ENCODE peak calls at places on chromosomes 11 and 22, in nine cellular contexts. B is HL-60, J is Panc1, F is BJ, V is tibial nerve, X is AG09309, R is PC-9, A is spleen, G is foreskin fibroblast. S is an unnamed sample.

GRCh38 chr22:19756288-19757128 is 4.1 kb upstream of the TBX1 start:
- DNase-seq in B (no peak), J (no peak), F (no peak), V (peak), X (no peak), R (no peak), A (peak), G (peak), S (no peak)

GRCh38 chr11:128214263-128214662 is 373.1 kb downstream of the ETS1 start:
- DNase-seq in B (no peak), J (no peak), F (no peak), V (no peak), X (no peak), R (no peak), A (no peak), G (no peak), S (no peak)

GRCh38 chr11:62444271-62444833 is 25.5 kb downstream of the SCGB1A1 start:
- DNase-seq in B (no peak), J (no peak), F (no peak), V (peak), X (no peak), R (no peak), A (peak), G (peak), S (no peak)

GRCh38 chr22:26713823-26714449 is 56.5 kb downstream of the MIAT start:
- DNase-seq in B (no peak), J (no peak), F (no peak), V (no peak), X (peak), R (no peak), A (no peak), G (peak), S (no peak)

GRCh38 chr11:282171-282570 is 4.0 kb downstream of the NLRP6 start:
- DNase-seq in B (no peak), J (no peak), F (no peak), V (no peak), X (no peak), R (no peak), A (peak), G (no peak), S (no peak)

GRCh38 chr11:119567667-119568582 is 145.0 kb upstream of the THY1 start:
- DNase-seq in B (no peak), J (no peak), F (peak), V (no peak), X (peak), R (no peak), A (no peak), G (peak), S (no peak)

GRCh38 chr22:50173221-50173982 is 2.9 kb downstream of the PANX2 start:
- DNase-seq in B (no peak), J (no peak), F (no peak), V (no peak), X (no peak), R (no peak), A (peak), G (no peak), S (no peak)

GRCh38 chr11:130877532-130877931 is 38.7 kb downstream of the SNX19 start:
- DNase-seq in B (no peak), J (no peak), F (no peak), V (no peak), X (no peak), R (no peak), A (no peak), G (no peak), S (no peak)

GRCh38 chr11:90476442-90477007 is 253.7 kb upstream of the CHORDC1 start:
- DNase-seq in B (peak), J (no peak), F (no peak), V (peak), X (no peak), R (peak), A (no peak), G (peak), S (peak)

GRCh38 chr11:119373917-119374631 is 7.4 kb downstream of the USP2 start:
- DNase-seq in B (no peak), J (peak), F (no peak), V (peak), X (peak), R (peak), A (no peak), G (peak), S (no peak)

GRCh38 chr11:85821636-85822035 is 10.7 kb upstream of the SYTL2 start:
- DNase-seq in B (no peak), J (no peak), F (no peak), V (no peak), X (no peak), R (peak), A (no peak), G (peak), S (peak)

GRCh38 chr11:116035972-116036371 is 531.8 kb upstream of the CADM1 start:
- DNase-seq in B (no peak), J (no peak), F (no peak), V (no peak), X (no peak), R (no peak), A (no peak), G (no peak), S (no peak)

DNA sequence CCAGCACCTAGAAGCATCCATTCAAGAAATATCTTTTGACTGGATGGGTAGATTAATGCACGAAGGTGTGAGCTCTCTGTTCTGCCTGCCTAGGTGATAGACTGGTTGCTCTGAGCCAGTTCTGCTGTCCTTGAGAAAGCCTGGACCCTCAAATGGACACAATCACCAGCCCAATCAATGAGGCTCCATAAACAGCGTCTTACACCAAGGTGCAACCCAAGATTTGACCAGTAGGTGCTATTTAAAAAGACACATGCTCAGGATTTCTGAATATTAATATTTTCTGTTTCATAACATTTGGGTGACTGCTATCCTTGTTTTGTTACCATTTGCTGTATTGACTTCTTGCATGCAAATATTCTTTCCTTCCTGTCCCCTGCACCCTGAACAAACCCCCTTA is 39.0 kb downstream of the PAMR1 start:
- DNase-seq in B (no peak), J (no peak), F (no peak), V (no peak), X (no peak), R (no peak), A (no peak), G (no peak), S (no peak)
- TF ChIP-seq CTCF in B (no peak), J (no peak), F (no peak), V (no peak), X (no peak), R (no peak), A (no peak), G (no peak), S (no peak)

GRCh38 chr11:67317365-67318238 is 14.3 kb downstream of the SSH3 start:
- DNase-seq in B (peak), J (peak), F (peak), V (peak), X (peak), R (peak), A (peak), G (peak), S (peak)

GRCh38 chr11:67320011-67320410 is 16.7 kb downstream of the SSH3 start:
- DNase-seq in B (no peak), J (no peak), F (no peak), V (no peak), X (no peak), R (no peak), A (no peak), G (no peak), S (no peak)

GRCh38 chr11:67316882-67317364 is 13.6 kb downstream of the SSH3 start:
- DNase-seq in B (no peak), J (no peak), F (no peak), V (no peak), X (no peak), R (peak), A (no peak), G (no peak), S (no peak)

GRCh38 chr11:67320691-67321090 is 17.4 kb downstream of the SSH3 start:
- DNase-seq in B (no peak), J (no peak), F (no peak), V (no peak), X (no peak), R (no peak), A (no peak), G (no peak), S (no peak)

GRCh38 chr11:67318239-67318555 is 14.9 kb downstream of the SSH3 start:
- DNase-seq in B (no peak), J (no peak), F (no peak), V (no peak), X (no peak), R (no peak), A (no peak), G (no peak), S (no peak)
- H3K4me3 ChIP-seq in B (peak), J (peak), F (peak), V (peak), X (peak), R (peak), A (peak), G (peak), S (peak)

GRCh38 chr11:8586805-8587204 is 7.2 kb downstream of the STK33 start:
- DNase-seq in B (no peak), J (no peak), F (no peak), V (no peak), X (no peak), R (no peak), A (no peak), G (no peak), S (no peak)
- TF ChIP-seq CTCF in B (no peak), J (no peak), F (no peak), V (no peak), X (no peak), R (no peak), A (no peak), G (no peak), S (no peak)

GRCh38 chr22:48661984-48662383 is 1165.7 kb downstream of the BRD1 start:
- DNase-seq in B (no peak), J (no peak), F (no peak), V (no peak), X (no peak), R (no peak), A (no peak), G (no peak), S (no peak)

GRCh38 chr22:48662476-48663150 is 1165.1 kb downstream of the BRD1 start:
- DNase-seq in B (no peak), J (no peak), F (no peak), V (no peak), X (no peak), R (no peak), A (no peak), G (no peak), S (no peak)

GRCh38 chr22:48665286-48666010 is 1162.2 kb downstream of the BRD1 start:
- DNase-seq in B (no peak), J (no peak), F (no peak), V (no peak), X (peak), R (no peak), A (no peak), G (no peak), S (no peak)

GRCh38 chr22:48664586-48664985 is 1163.1 kb downstream of the BRD1 start:
- DNase-seq in B (no peak), J (no peak), F (no peak), V (no peak), X (no peak), R (no peak), A (no peak), G (no peak), S (no peak)

GRCh38 chr22:48663297-48663696 is 1164.4 kb downstream of the BRD1 start:
- DNase-seq in B (peak), J (no peak), F (no peak), V (no peak), X (no peak), R (no peak), A (no peak), G (no peak), S (no peak)
- H3K4me3 ChIP-seq in B (no peak), J (no peak), F (no peak), V (no peak), X (no peak), R (no peak), A (no peak), G (no peak), S (no peak)

GRCh38 chr11:3193373-3194015 is 25.1 kb downstream of the MRGPRG start:
- DNase-seq in B (no peak), J (no peak), F (no peak), V (no peak), X (no peak), R (no peak), A (peak), G (no peak), S (no peak)

GRCh38 chr11:3194016-3194816 is 24.4 kb downstream of the MRGPRG start:
- DNase-seq in B (no peak), J (no peak), F (no peak), V (no peak), X (no peak), R (no peak), A (no peak), G (no peak), S (no peak)

GRCh38 chr11:3197044-3197715 is 21.4 kb downstream of the MRGPRG start:
- DNase-seq in B (no peak), J (no peak), F (no peak), V (no peak), X (no peak), R (no peak), A (peak), G (no peak), S (no peak)

GRCh38 chr11:3196161-3197043 is 22.2 kb downstream of the MRGPRG start:
- DNase-seq in B (no peak), J (no peak), F (no peak), V (no peak), X (no peak), R (no peak), A (peak), G (no peak), S (no peak)

GRCh38 chr11:3195251-3196160 is 23.1 kb downstream of the MRGPRG start:
- DNase-seq in B (no peak), J (no peak), F (no peak), V (no peak), X (no peak), R (no peak), A (peak), G (peak), S (no peak)
- TF ChIP-seq CTCF in B (no peak), J (no peak), F (peak), V (peak), X (peak), R (no peak), A (no peak), G (peak), S (peak)

DNA sequence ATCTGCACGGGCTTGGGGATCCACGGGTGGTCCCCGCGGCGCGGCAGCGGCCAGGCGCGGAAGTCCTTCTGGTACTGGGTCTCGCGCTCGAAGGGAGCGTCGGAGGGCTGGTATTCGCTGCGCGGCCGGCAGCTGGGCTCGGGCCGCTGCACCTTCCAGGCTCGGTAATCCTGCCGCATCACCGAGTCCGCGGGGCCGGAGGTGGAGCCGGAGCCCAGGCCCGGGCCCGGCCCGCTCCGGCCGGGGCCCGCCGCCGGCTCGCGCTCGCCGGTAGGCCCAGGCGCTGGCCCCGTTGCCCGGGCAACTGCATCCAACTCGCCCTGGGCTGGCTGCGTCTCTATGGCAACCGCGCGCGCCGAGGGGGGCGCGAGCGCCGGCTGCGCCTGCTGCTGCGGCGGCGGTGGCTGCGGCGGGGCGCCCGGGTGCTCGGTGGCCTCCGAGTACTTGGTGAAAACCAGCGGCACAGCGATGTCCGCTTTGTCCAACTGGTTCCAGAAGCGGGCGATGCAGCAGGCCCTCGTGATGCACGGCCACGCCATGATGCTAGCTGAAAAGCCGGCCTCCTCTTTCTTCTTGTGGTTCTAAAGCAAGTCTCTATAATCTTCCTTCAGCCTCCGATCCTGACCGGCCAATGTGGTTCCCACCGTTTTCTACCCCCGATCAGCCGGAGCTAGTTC is 869 bp downstream of the MAP6 start:
- DNase-seq in B (peak), J (no peak), F (no peak), V (peak), X (no peak), R (no peak), A (no peak), G (peak), S (no peak)
- H3K4me3 ChIP-seq in B (peak), J (peak), F (peak), V (peak), X (peak), R (no peak), A (peak), G (peak), S (peak)

S was measured in epithelial cell of proximal tubule.